ENCODE peak calls at places on chromosome 5, in six cellular contexts. D is MCF 10A; Q is skeletal muscle cell; Z is right atrium auricular region; P is activated CD8-positive, alpha-beta memory T cell treated with anti-CD3 and anti-CD28 coated beads, Interleukin-2, amount 50 U/mL, for 4 hours; H is endothelial cell. I is an unnamed sample.

GRCh38 chr5:39473156-39473779 is 48.5 kb upstream of the DAB2 start:
- DNase-seq in D (no peak), Q (no peak), Z (no peak), P (no peak), H (no peak), I (no peak)

GRCh38 chr5:154524846-154525245 is 46.8 kb upstream of the HAND1 start:
- DNase-seq in D (no peak), Q (no peak), Z (no peak), P (no peak), H (no peak), I (no peak)

GRCh38 chr5:311963-312362 is 9.6 kb upstream of the AHRR start:
- DNase-seq in D (no peak), Q (no peak), Z (peak), P (no peak), H (no peak), I (no peak)

GRCh38 chr5:104540448-104540847 is 977.9 kb upstream of the NUDT12 start:
- DNase-seq in D (peak), Q (peak), Z (no peak), P (no peak), H (no peak), I (peak)

GRCh38 chr5:172878585-172879433 is 44.8 kb downstream of the ERGIC1 start:
- DNase-seq in D (no peak), Q (no peak), Z (no peak), P (no peak), H (no peak), I (no peak)

GRCh38 chr5:170749911-170750431 is 33.6 kb upstream of the GABRP start:
- DNase-seq in D (peak), Q (no peak), Z (no peak), P (no peak), H (no peak), I (no peak)

GRCh38 chr5:55044093-55044492 is 20.0 kb downstream of the GZMK start:
- DNase-seq in D (no peak), Q (no peak), Z (no peak), P (no peak), H (no peak), I (no peak)

GRCh38 chr5:14178091-14178490 is 34.9 kb downstream of the TRIO start:
- DNase-seq in D (no peak), Q (no peak), Z (no peak), P (no peak), H (no peak), I (no peak)

GRCh38 chr5:122154910-122155309 is 25.6 kb downstream of the ZNF474 start:
- DNase-seq in D (peak), Q (peak), Z (no peak), P (no peak), H (no peak), I (no peak)

GRCh38 chr5:123763201-123763600 is 251.2 kb downstream of the CSNK1G3 start:
- DNase-seq in D (no peak), Q (no peak), Z (no peak), P (no peak), H (no peak), I (no peak)

GRCh38 chr5:165242701-165243100 is 1737.3 kb downstream of the MAT2B start:
- DNase-seq in D (no peak), Q (no peak), Z (no peak), P (no peak), H (no peak), I (no peak)

GRCh38 chr5:57677235-57677634 is 194.6 kb upstream of the ACTBL2 start:
- DNase-seq in D (no peak), Q (no peak), Z (no peak), P (no peak), H (no peak), I (no peak)

GRCh38 chr5:123960526-123960925 is 448.5 kb downstream of the CSNK1G3 start:
- DNase-seq in D (no peak), Q (no peak), Z (no peak), P (no peak), H (no peak), I (no peak)

GRCh38 chr5:74400067-74400466 is 240.5 kb downstream of the ENC1 start:
- DNase-seq in D (no peak), Q (no peak), Z (no peak), P (no peak), H (no peak), I (no peak)

GRCh38 chr5:172439785-172440480 is 14.4 kb downstream of the SH3PXD2B start:
- DNase-seq in D (no peak), Q (no peak), Z (no peak), P (no peak), H (no peak), I (no peak)

GRCh38 chr5:69374911-69375446 is 5.4 kb downstream of the RAD17 start:
- DNase-seq in D (no peak), Q (no peak), Z (no peak), P (no peak), H (no peak), I (no peak)

GRCh38 chr5:92836861-92837755 is 743.9 kb downstream of the NR2F1-AS1 start:
- DNase-seq in D (peak), Q (peak), Z (no peak), P (no peak), H (no peak), I (peak)

GRCh38 chr5:77630246-77631165 is 8.0 kb downstream of the OTP start:
- DNase-seq in D (peak), Q (no peak), Z (no peak), P (no peak), H (peak), I (peak)

GRCh38 chr5:144487207-144487606 is 316.5 kb downstream of the KCTD16 start:
- DNase-seq in D (peak), Q (no peak), Z (no peak), P (no peak), H (no peak), I (no peak)

GRCh38 chr5:1797109-1797800 is 2.4 kb downstream of the MRPL36 start:
- DNase-seq in D (no peak), Q (no peak), Z (no peak), P (no peak), H (no peak), I (no peak)

GRCh38 chr5:61450880-61451279 is 118.8 kb downstream of the ZSWIM6 start:
- DNase-seq in D (peak), Q (peak), Z (no peak), P (no peak), H (no peak), I (peak)

GRCh38 chr5:120405291-120405864 is 58.7 kb upstream of the PRR16 start:
- DNase-seq in D (peak), Q (peak), Z (no peak), P (no peak), H (no peak), I (peak)

GRCh38 chr5:52801329-52801728 is 13.6 kb downstream of the ITGA1 start:
- DNase-seq in D (peak), Q (no peak), Z (no peak), P (no peak), H (peak), I (no peak)

GRCh38 chr5:171907731-171908343 is 98.6 kb downstream of the FBXW11 start:
- DNase-seq in D (peak), Q (no peak), Z (no peak), P (peak), H (peak), I (peak)

GRCh38 chr5:5616247-5616895 is 193.9 kb downstream of the ICE1 start:
- DNase-seq in D (no peak), Q (no peak), Z (no peak), P (no peak), H (no peak), I (no peak)

GRCh38 chr5:3056901-3057300 is 305.4 kb upstream of the IRX2 start:
- DNase-seq in D (no peak), Q (no peak), Z (no peak), P (no peak), H (no peak), I (no peak)

GRCh38 chr5:58183078-58183885 is 276.6 kb downstream of the PLK2 start:
- DNase-seq in D (no peak), Q (no peak), Z (no peak), P (no peak), H (no peak), I (peak)

GRCh38 chr5:154997746-154998145 is 15.8 kb upstream of the KIF4B start:
- DNase-seq in D (peak), Q (no peak), Z (no peak), P (no peak), H (no peak), I (peak)

GRCh38 chr5:151598984-151599383 is 7.9 kb upstream of the FAT2 start:
- DNase-seq in D (peak), Q (no peak), Z (no peak), P (no peak), H (no peak), I (no peak)

GRCh38 chr5:150642567-150642927 is 2.1 kb downstream of the SYNPO start:
- DNase-seq in D (peak), Q (peak), Z (peak), P (no peak), H (no peak), I (peak)

GRCh38 chr5:157559301-157559700 is 16.3 kb downstream of the ADAM19 start:
- DNase-seq in D (peak), Q (peak), Z (no peak), P (no peak), H (no peak), I (peak)

GRCh38 chr5:103624748-103625147 is 62.2 kb upstream of the NUDT12 start:
- DNase-seq in D (peak), Q (no peak), Z (no peak), P (no peak), H (no peak), I (no peak)

GRCh38 chr5:39843767-39844166 is 419.0 kb upstream of the DAB2 start:
- DNase-seq in D (no peak), Q (no peak), Z (no peak), P (no peak), H (no peak), I (no peak)

GRCh38 chr5:132110930-132111329 is 37.3 kb downstream of the CSF2 start:
- DNase-seq in D (no peak), Q (no peak), Z (no peak), P (no peak), H (no peak), I (no peak)

GRCh38 chr5:143733635-143734341 is 78.2 kb upstream of the HMHB1 start:
- DNase-seq in D (no peak), Q (no peak), Z (no peak), P (no peak), H (no peak), I (no peak)

GRCh38 chr5:6502421-6502820 is 53.8 kb downstream of the UBE2QL1 start:
- DNase-seq in D (no peak), Q (no peak), Z (no peak), P (no peak), H (no peak), I (no peak)

GRCh38 chr5:178839319-178839704 is 20.4 kb upstream of the ZNF354B start:
- DNase-seq in D (peak), Q (no peak), Z (no peak), P (peak), H (peak), I (no peak)

I was measured in HS-5.